ENCODE peak calls at places on chromosome 1, in four cellular contexts. One of them, this sample, is unnamed.

GRCh38 chr1:6603851-6604558 is 1.3 kb upstream of the KLHL21 start:
- DNase-seq in DMS153: peak
- DNase-seq in naive thymus-derived CD8-positive, alpha-beta T cell: no peak
- DNase-seq in stimulated activated CD8-positive, alpha-beta memory T cell treated with anti-CD3 and anti-CD28 coated beads, Interleukin-15, amount 100 ng/mL, for 4 hours: no peak
- DNase-seq in this sample: peak

GRCh38 chr1:235525314-235525713 is 21.1 kb upstream of the B3GALNT2 start:
- DNase-seq in DMS153: no peak
- DNase-seq in naive thymus-derived CD8-positive, alpha-beta T cell: no peak
- DNase-seq in stimulated activated CD8-positive, alpha-beta memory T cell treated with anti-CD3 and anti-CD28 coated beads, Interleukin-15, amount 100 ng/mL, for 4 hours: no peak
- DNase-seq in this sample: no peak

GRCh38 chr1:171346866-171347265 is 32.9 kb downstream of the FMO4 start:
- DNase-seq in DMS153: no peak
- DNase-seq in naive thymus-derived CD8-positive, alpha-beta T cell: no peak
- DNase-seq in stimulated activated CD8-positive, alpha-beta memory T cell treated with anti-CD3 and anti-CD28 coated beads, Interleukin-15, amount 100 ng/mL, for 4 hours: no peak
- DNase-seq in this sample: no peak

GRCh38 chr1:7888248-7889010 is 35.6 kb upstream of the UTS2 start:
- DNase-seq in DMS153: no peak
- DNase-seq in naive thymus-derived CD8-positive, alpha-beta T cell: no peak
- DNase-seq in stimulated activated CD8-positive, alpha-beta memory T cell treated with anti-CD3 and anti-CD28 coated beads, Interleukin-15, amount 100 ng/mL, for 4 hours: no peak
- DNase-seq in this sample: no peak

GRCh38 chr1:203173566-203173965 is 2.1 kb downstream of the MYBPH start:
- DNase-seq in DMS153: peak
- DNase-seq in naive thymus-derived CD8-positive, alpha-beta T cell: no peak
- DNase-seq in stimulated activated CD8-positive, alpha-beta memory T cell treated with anti-CD3 and anti-CD28 coated beads, Interleukin-15, amount 100 ng/mL, for 4 hours: no peak
- DNase-seq in this sample: no peak

GRCh38 chr1:229431270-229432115 is 2.4 kb downstream of the ACTA1 start:
- DNase-seq in DMS153: no peak
- DNase-seq in naive thymus-derived CD8-positive, alpha-beta T cell: peak
- DNase-seq in stimulated activated CD8-positive, alpha-beta memory T cell treated with anti-CD3 and anti-CD28 coated beads, Interleukin-15, amount 100 ng/mL, for 4 hours: no peak
- DNase-seq in this sample: no peak

GRCh38 chr1:100735244-100735643 is 15.7 kb downstream of the VCAM1 start:
- DNase-seq in DMS153: no peak
- DNase-seq in naive thymus-derived CD8-positive, alpha-beta T cell: no peak
- DNase-seq in stimulated activated CD8-positive, alpha-beta memory T cell treated with anti-CD3 and anti-CD28 coated beads, Interleukin-15, amount 100 ng/mL, for 4 hours: no peak
- DNase-seq in this sample: no peak

GRCh38 chr1:85349224-85349623 is 72.8 kb upstream of the BCL10 start:
- DNase-seq in DMS153: no peak
- DNase-seq in naive thymus-derived CD8-positive, alpha-beta T cell: no peak
- DNase-seq in stimulated activated CD8-positive, alpha-beta memory T cell treated with anti-CD3 and anti-CD28 coated beads, Interleukin-15, amount 100 ng/mL, for 4 hours: no peak
- DNase-seq in this sample: no peak

GRCh38 chr1:23719162-23719820 is 24.0 kb upstream of the ELOA start:
- DNase-seq in DMS153: no peak
- DNase-seq in naive thymus-derived CD8-positive, alpha-beta T cell: no peak
- DNase-seq in stimulated activated CD8-positive, alpha-beta memory T cell treated with anti-CD3 and anti-CD28 coated beads, Interleukin-15, amount 100 ng/mL, for 4 hours: no peak
- DNase-seq in this sample: no peak

GRCh38 chr1:9990944-9991343 is 6.1 kb upstream of the RBP7 start:
- DNase-seq in DMS153: no peak
- DNase-seq in naive thymus-derived CD8-positive, alpha-beta T cell: no peak
- DNase-seq in stimulated activated CD8-positive, alpha-beta memory T cell treated with anti-CD3 and anti-CD28 coated beads, Interleukin-15, amount 100 ng/mL, for 4 hours: no peak
- DNase-seq in this sample: no peak

GRCh38 chr1:226593541-226593940 is 45.0 kb downstream of the STUM start:
- DNase-seq in DMS153: no peak
- DNase-seq in naive thymus-derived CD8-positive, alpha-beta T cell: no peak
- DNase-seq in stimulated activated CD8-positive, alpha-beta memory T cell treated with anti-CD3 and anti-CD28 coated beads, Interleukin-15, amount 100 ng/mL, for 4 hours: no peak
- DNase-seq in this sample: no peak

GRCh38 chr1:232622378-232622777 is 7.6 kb downstream of the SIPA1L2 start:
- DNase-seq in DMS153: peak
- DNase-seq in naive thymus-derived CD8-positive, alpha-beta T cell: no peak
- DNase-seq in stimulated activated CD8-positive, alpha-beta memory T cell treated with anti-CD3 and anti-CD28 coated beads, Interleukin-15, amount 100 ng/mL, for 4 hours: no peak
- DNase-seq in this sample: no peak

GRCh38 chr1:162587347-162587746 is 25.8 kb downstream of the UAP1 start:
- DNase-seq in DMS153: peak
- DNase-seq in naive thymus-derived CD8-positive, alpha-beta T cell: no peak
- DNase-seq in stimulated activated CD8-positive, alpha-beta memory T cell treated with anti-CD3 and anti-CD28 coated beads, Interleukin-15, amount 100 ng/mL, for 4 hours: no peak
- DNase-seq in this sample: no peak

GRCh38 chr1:16135501-16135900 is 20.4 kb downstream of the EPHA2 start:
- DNase-seq in DMS153: no peak
- DNase-seq in naive thymus-derived CD8-positive, alpha-beta T cell: no peak
- DNase-seq in stimulated activated CD8-positive, alpha-beta memory T cell treated with anti-CD3 and anti-CD28 coated beads, Interleukin-15, amount 100 ng/mL, for 4 hours: no peak
- DNase-seq in this sample: no peak

GRCh38 chr1:218669431-218669830 is 324.3 kb downstream of the TGFB2 start:
- DNase-seq in DMS153: no peak
- DNase-seq in naive thymus-derived CD8-positive, alpha-beta T cell: no peak
- DNase-seq in stimulated activated CD8-positive, alpha-beta memory T cell treated with anti-CD3 and anti-CD28 coated beads, Interleukin-15, amount 100 ng/mL, for 4 hours: no peak
- DNase-seq in this sample: no peak

GRCh38 chr1:207302618-207303408 is 18.7 kb upstream of the CD55 start:
- DNase-seq in DMS153: no peak
- DNase-seq in naive thymus-derived CD8-positive, alpha-beta T cell: no peak
- DNase-seq in stimulated activated CD8-positive, alpha-beta memory T cell treated with anti-CD3 and anti-CD28 coated beads, Interleukin-15, amount 100 ng/mL, for 4 hours: no peak
- DNase-seq in this sample: no peak

GRCh38 chr1:84668185-84668584 is 22.1 kb downstream of the SSX2IP start:
- DNase-seq in DMS153: no peak
- DNase-seq in naive thymus-derived CD8-positive, alpha-beta T cell: peak
- DNase-seq in stimulated activated CD8-positive, alpha-beta memory T cell treated with anti-CD3 and anti-CD28 coated beads, Interleukin-15, amount 100 ng/mL, for 4 hours: no peak
- DNase-seq in this sample: no peak

GRCh38 chr1:227343727-227344551 is 25.6 kb upstream of the CDC42BPA start:
- DNase-seq in DMS153: no peak
- DNase-seq in naive thymus-derived CD8-positive, alpha-beta T cell: no peak
- DNase-seq in stimulated activated CD8-positive, alpha-beta memory T cell treated with anti-CD3 and anti-CD28 coated beads, Interleukin-15, amount 100 ng/mL, for 4 hours: no peak
- DNase-seq in this sample: no peak

GRCh38 chr1:164735315-164736052 is 176.5 kb downstream of the PBX1 start:
- DNase-seq in DMS153: peak
- DNase-seq in naive thymus-derived CD8-positive, alpha-beta T cell: no peak
- DNase-seq in stimulated activated CD8-positive, alpha-beta memory T cell treated with anti-CD3 and anti-CD28 coated beads, Interleukin-15, amount 100 ng/mL, for 4 hours: no peak
- DNase-seq in this sample: no peak

GRCh38 chr1:224727851-224728250 is 111.7 kb downstream of the CNIH3 start:
- DNase-seq in DMS153: no peak
- DNase-seq in naive thymus-derived CD8-positive, alpha-beta T cell: no peak
- DNase-seq in stimulated activated CD8-positive, alpha-beta memory T cell treated with anti-CD3 and anti-CD28 coated beads, Interleukin-15, amount 100 ng/mL, for 4 hours: no peak
- DNase-seq in this sample: no peak

GRCh38 chr1:241419986-241420385 is 63.0 kb upstream of the RGS7 start:
- DNase-seq in DMS153: no peak
- DNase-seq in naive thymus-derived CD8-positive, alpha-beta T cell: no peak
- DNase-seq in stimulated activated CD8-positive, alpha-beta memory T cell treated with anti-CD3 and anti-CD28 coated beads, Interleukin-15, amount 100 ng/mL, for 4 hours: no peak
- DNase-seq in this sample: no peak

GRCh38 chr1:110138956-110139355 is 11.3 kb upstream of the SLC6A17 start:
- DNase-seq in DMS153: no peak
- DNase-seq in naive thymus-derived CD8-positive, alpha-beta T cell: no peak
- DNase-seq in stimulated activated CD8-positive, alpha-beta memory T cell treated with anti-CD3 and anti-CD28 coated beads, Interleukin-15, amount 100 ng/mL, for 4 hours: no peak
- DNase-seq in this sample: no peak

GRCh38 chr1:108817016-108817415 is 39.9 kb downstream of the AKNAD1 start:
- DNase-seq in DMS153: peak
- DNase-seq in naive thymus-derived CD8-positive, alpha-beta T cell: no peak
- DNase-seq in stimulated activated CD8-positive, alpha-beta memory T cell treated with anti-CD3 and anti-CD28 coated beads, Interleukin-15, amount 100 ng/mL, for 4 hours: no peak
- DNase-seq in this sample: no peak

GRCh38 chr1:6423321-6423999 is 1.1 kb upstream of the ESPN start:
- DNase-seq in DMS153: peak
- DNase-seq in naive thymus-derived CD8-positive, alpha-beta T cell: peak
- DNase-seq in stimulated activated CD8-positive, alpha-beta memory T cell treated with anti-CD3 and anti-CD28 coated beads, Interleukin-15, amount 100 ng/mL, for 4 hours: peak
- DNase-seq in this sample: peak

GRCh38 chr1:200670215-200671118 is 760 bp upstream of the DDX59 start:
- DNase-seq in DMS153: peak
- DNase-seq in naive thymus-derived CD8-positive, alpha-beta T cell: no peak
- DNase-seq in stimulated activated CD8-positive, alpha-beta memory T cell treated with anti-CD3 and anti-CD28 coated beads, Interleukin-15, amount 100 ng/mL, for 4 hours: no peak
- DNase-seq in this sample: no peak

This sample was measured in activated T-cell treated with anti-CD3 and anti-CD28 coated beads, Interleukin-2, amount 50 U/mL, for 1 hour.